ENCODE peak calls at places on chromosomes 4 and X, in ten cellular contexts. I, N, L, J, U, Q, A, B, X and R are unnamed samples.

GRCh38 chr4:38768968-38769394 is 13.8 kb downstream of the TLR10 start:
- DNase-seq in I (no peak), N (no peak), L (no peak), J (no peak), U (no peak), Q (no peak), A (no peak), B (no peak), X (no peak), R (no peak)

GRCh38 chr4:123017636-123018390 is 95.4 kb upstream of the NUDT6 start:
- DNase-seq in I (no peak), N (peak), L (no peak), J (no peak), U (no peak), Q (no peak), A (no peak), B (peak), X (no peak), R (no peak)

GRCh38 chrX:10856797-10857196 is 236.4 kb upstream of the MID1 start:
- DNase-seq in I (no peak), N (no peak), L (no peak), J (no peak), U (no peak), Q (no peak), A (no peak), B (no peak), X (no peak), R (no peak)

GRCh38 chr4:25020240-25020639 is 10.5 kb downstream of the LGI2 start:
- DNase-seq in I (no peak), N (no peak), L (no peak), J (no peak), U (no peak), Q (no peak), A (no peak), B (no peak), X (no peak), R (no peak)

GRCh38 chr4:177275999-177276398 is 33.7 kb upstream of the NEIL3 start:
- DNase-seq in I (no peak), N (no peak), L (no peak), J (no peak), U (no peak), Q (no peak), A (no peak), B (no peak), X (no peak), R (no peak)

GRCh38 chr4:42391981-42392380 is 5.3 kb upstream of the SHISA3 start:
- DNase-seq in I (no peak), N (no peak), L (peak), J (no peak), U (no peak), Q (no peak), A (no peak), B (no peak), X (no peak), R (no peak)

GRCh38 chrX:111086521-111087127 is 9.4 kb upstream of the PAK3 start:
- DNase-seq in I (no peak), N (no peak), L (no peak), J (no peak), U (no peak), Q (no peak), A (no peak), B (no peak), X (peak), R (no peak)

GRCh38 chr4:70885174-70885573 is 17.0 kb upstream of the MOB1B start:
- DNase-seq in I (no peak), N (no peak), L (no peak), J (no peak), U (no peak), Q (no peak), A (no peak), B (no peak), X (no peak), R (peak)

GRCh38 chr4:77332696-77333270 is 175.8 kb downstream of the CCNG2 start:
- DNase-seq in I (no peak), N (no peak), L (peak), J (no peak), U (no peak), Q (no peak), A (no peak), B (no peak), X (peak), R (no peak)

GRCh38 chr4:15552557-15553362 is 83.1 kb downstream of the CC2D2A start:
- DNase-seq in I (no peak), N (no peak), L (no peak), J (no peak), U (no peak), Q (no peak), A (no peak), B (no peak), X (no peak), R (no peak)

GRCh38 chr4:87025614-87026041 is 90.8 kb downstream of the AFF1 start:
- DNase-seq in I (no peak), N (no peak), L (no peak), J (no peak), U (no peak), Q (no peak), A (no peak), B (no peak), X (no peak), R (no peak)

GRCh38 chr4:2866891-2867290 is 23.2 kb downstream of the ADD1 start:
- DNase-seq in I (no peak), N (no peak), L (peak), J (no peak), U (no peak), Q (no peak), A (no peak), B (no peak), X (no peak), R (no peak)

GRCh38 chr4:12861422-12861821 is 622.7 kb downstream of the RAB28 start:
- DNase-seq in I (no peak), N (no peak), L (no peak), J (no peak), U (no peak), Q (no peak), A (no peak), B (no peak), X (no peak), R (no peak)

GRCh38 chr4:179097741-179098140 is 1655.5 kb upstream of the AGA start:
- DNase-seq in I (no peak), N (no peak), L (peak), J (no peak), U (peak), Q (no peak), A (no peak), B (peak), X (no peak), R (no peak)